ENCODE peak calls at places on chromosomes 4 and X, in ten cellular contexts. K is choroid plexus epithelial cell, Z is amygdala, X is NCI-H774, T is breast epithelium, J is AG08395, U is colonic mucosa, Q is MCF 10A, Y is HT1080, V is AG09309. G is an unnamed sample.

GRCh38 chrX:74369666-74370065 is 51.6 kb upstream of the SLC16A2 start:
- DNase-seq in Z (no peak), Q (no peak), X (no peak), U (no peak), V (no peak), K (no peak), Y (no peak), J (no peak), T (no peak), G (no peak)

GRCh38 chr4:122689972-122690371 is 42.5 kb upstream of the BBS12 start:
- DNase-seq in V (no peak), Q (no peak), Z (no peak), K (no peak), X (no peak), J (no peak), U (no peak), Y (no peak), T (no peak), G (no peak)

GRCh38 chr4:168811793-168812651 is 198.0 kb downstream of the CBR4 start:
- DNase-seq in K (peak), Q (peak), U (no peak), T (no peak), J (peak), Z (no peak), Y (no peak), X (no peak), V (no peak), G (no peak)

GRCh38 chr4:175451238-175451965 is 360.7 kb downstream of the GPM6A start:
- DNase-seq in V (no peak), T (no peak), U (no peak), K (no peak), Y (no peak), X (no peak), J (no peak), Z (no peak), Q (no peak), G (no peak)

GRCh38 chr4:37245391-37245954 is 930 bp downstream of the NWD2 start:
- DNase-seq in J (no peak), Q (no peak), Y (no peak), T (no peak), U (no peak), X (no peak), K (no peak), V (no peak), Z (no peak), G (no peak)

GRCh38 chrX:40085714-40086113 is 12.0 kb downstream of the BCOR start:
- DNase-seq in V (no peak), U (no peak), K (no peak), T (no peak), Z (no peak), Q (no peak), Y (no peak), J (no peak), X (no peak), G (no peak)

GRCh38 chr4:2898001-2898400 is 54.4 kb downstream of the ADD1 start:
- DNase-seq in U (no peak), Z (no peak), Q (peak), J (no peak), K (no peak), X (no peak), T (no peak), Y (no peak), V (no peak), G (no peak)

GRCh38 chrX:37998586-37999267 is 7.6 kb upstream of the SYTL5 start:
- DNase-seq in K (peak), V (no peak), T (no peak), Y (peak), X (no peak), J (peak), Z (no peak), Q (peak), U (no peak), G (no peak)

GRCh38 chr4:177554966-177555574 is 112.8 kb upstream of the AGA start:
- DNase-seq in U (peak), J (peak), K (peak), T (no peak), V (no peak), Z (no peak), Q (peak), X (no peak), Y (peak), G (no peak)

GRCh38 chr4:172758586-172759340 is 409.8 kb upstream of the GALNT7 start:
- DNase-seq in Z (no peak), J (peak), Y (peak), K (peak), X (no peak), T (no peak), U (no peak), V (no peak), Q (peak), G (no peak)

GRCh38 chr4:26141916-26142638 is 178.7 kb upstream of the RBPJ start:
- DNase-seq in Y (no peak), T (no peak), V (no peak), J (peak), Q (no peak), K (peak), Z (no peak), X (no peak), U (no peak), G (peak)

GRCh38 chr4:111639120-111639519 is 506.1 kb upstream of the FAM241A start:
- DNase-seq in U (no peak), Q (peak), T (no peak), K (peak), Y (no peak), V (no peak), Z (no peak), X (no peak), J (no peak), G (no peak)

GRCh38 chr4:166924456-166924855 is 309.8 kb downstream of the SPOCK3 start:
- DNase-seq in Q (peak), V (no peak), T (no peak), K (no peak), J (no peak), Z (no peak), X (no peak), Y (peak), U (no peak), G (no peak)

GRCh38 chrX:133418588-133418987 is 3.3 kb upstream of the GPC4 start:
- DNase-seq in Q (no peak), X (no peak), Y (no peak), T (no peak), V (no peak), U (no peak), Z (no peak), K (no peak), J (no peak), G (no peak)

GRCh38 chr4:83237591-83237990 is 47.0 kb downstream of the COQ2 start:
- DNase-seq in U (no peak), Z (no peak), Q (no peak), V (no peak), Y (no peak), K (no peak), J (no peak), T (no peak), X (no peak), G (peak)

GRCh38 chr4:168451331-168451730 is 29.0 kb downstream of the DDX60L start:
- DNase-seq in V (no peak), Q (no peak), Y (peak), Z (no peak), T (no peak), U (no peak), X (no peak), J (no peak), K (peak), G (no peak)

GRCh38 chr4:85929926-85930325 is 429.9 kb downstream of the MAPK10 start:
- DNase-seq in J (no peak), T (no peak), Z (no peak), U (peak), Y (no peak), K (no peak), V (no peak), X (no peak), Q (no peak), G (peak)

GRCh38 chr4:168319486-168320019 is 1.0 kb upstream of the DDX60 start:
- DNase-seq in X (no peak), J (no peak), Q (no peak), V (no peak), U (no peak), T (no peak), Y (no peak), Z (no peak), K (no peak), G (no peak)

GRCh38 chr4:13399257-13399656 is 84.9 kb downstream of the RAB28 start:
- DNase-seq in Z (no peak), Q (no peak), K (peak), V (no peak), T (no peak), X (no peak), U (no peak), Y (peak), J (no peak), G (no peak)

GRCh38 chr4:56958111-56958517 is 19.3 kb downstream of the NOA1 start:
- DNase-seq in X (peak), V (peak), Z (peak), J (peak), U (peak), Y (peak), K (peak), Q (peak), T (peak), G (peak)

GRCh38 chrX:108464604-108465003 is 25.0 kb downstream of the COL4A5 start:
- DNase-seq in Q (no peak), U (no peak), Z (no peak), Y (no peak), K (peak), V (no peak), T (no peak), X (no peak), J (no peak), G (no peak)

GRCh38 chr4:122356317-122356818 is 22.4 kb upstream of the ADAD1 start:
- DNase-seq in J (no peak), V (no peak), K (no peak), Y (no peak), U (no peak), Q (no peak), T (no peak), Z (no peak), X (no peak), G (no peak)

GRCh38 chrX:119672252-119672825 is 20.6 kb downstream of the SEPTIN6 start:
- DNase-seq in T (no peak), Q (peak), X (peak), K (peak), J (no peak), V (no peak), Z (no peak), U (no peak), Y (no peak), G (no peak)

GRCh38 chr4:181528570-181529184 is 714.5 kb upstream of the TENM3 start:
- DNase-seq in Q (peak), J (peak), X (peak), K (peak), Y (peak), Z (peak), T (no peak), V (peak), U (peak), G (peak)

GRCh38 chr4:169491211-169491610 is 121.2 kb downstream of the NEK1 start:
- DNase-seq in Z (no peak), J (no peak), U (no peak), Q (no peak), X (no peak), V (no peak), K (no peak), T (no peak), Y (no peak), G (no peak)

G was measured in NCI-H187.